ENCODE peak calls at places on chromosome 3, in nine cellular contexts. N is OCI-LY7, W is PC-3, F is HCT116, U is neural progenitor cell, K is hepatocyte, X is MM.1S, M is GM23338, T is SK-N-SH. C is an unnamed sample. For H3K4me1, the result is how much of the 10 kb centered on the place peaks cover.

GRCh38 chr3:8644748-8645390 is at the start of gene SSUH2:
- DNase-seq in N (no peak), W (no peak), F (no peak), U (no peak), K (no peak), X (no peak), M (no peak), T (no peak), C (no peak)

GRCh38 chr3:160049570-160049969 is 60.9 kb downstream of the IL12A start:
- DNase-seq in N (no peak), W (no peak), F (no peak), U (no peak), K (no peak), X (no peak), M (no peak), T (peak), C (no peak)

GRCh38 chr3:38640661-38641441 is 8.6 kb downstream of the SCN5A start:
- DNase-seq in N (no peak), W (no peak), F (no peak), U (peak), K (no peak), X (no peak), M (peak), T (no peak), C (no peak)

GRCh38 chr3:172341482-172342059 is 106.7 kb downstream of the GHSR start:
- DNase-seq in N (peak), W (peak), F (peak), U (peak), K (peak), X (peak), M (peak), T (peak), C (peak)

GRCh38 chr3:37348736-37349396 is 174.5 kb upstream of the LRRFIP2 start:
- DNase-seq in N (no peak), W (no peak), F (no peak), U (no peak), K (no peak), X (no peak), M (no peak), T (no peak), C (no peak)

GRCh38 chr3:38114875-38115644 is 21.9 kb downstream of the ACAA1 start:
- DNase-seq in N (no peak), W (no peak), F (no peak), U (no peak), K (no peak), X (no peak), M (no peak), T (no peak), C (no peak)

GRCh38 chr3:136186330-136186729 is 9.8 kb downstream of the MSL2 start:
- DNase-seq in N (peak), W (peak), F (no peak), U (no peak), K (peak), X (peak), M (peak), T (no peak), C (peak)

GRCh38 chr3:18440053-18440768 is 15.1 kb upstream of the SATB1 start:
- DNase-seq in N (peak), W (peak), F (no peak), U (no peak), K (no peak), X (no peak), M (no peak), T (no peak), C (peak)

GRCh38 chr3:117751691-117752090 is 1042.1 kb downstream of the TUSC7 start:
- DNase-seq in N (no peak), W (no peak), F (no peak), U (no peak), K (no peak), X (no peak), M (no peak), T (no peak), C (no peak)

GRCh38 chr3:197186887-197187588 is 111.4 kb downstream of the DLG1 start:
- DNase-seq in N (peak), W (peak), F (peak), U (peak), K (peak), X (peak), M (peak), T (peak), C (peak)

GRCh38 chr3:171776839-171777607 is 33.3 kb downstream of the PLD1 start:
- DNase-seq in N (no peak), W (peak), F (no peak), U (no peak), K (no peak), X (no peak), M (peak), T (no peak), C (no peak)

GRCh38 chr3:114498779-114499370 is 205.0 kb downstream of the TIGIT start:
- DNase-seq in N (no peak), W (peak), F (peak), U (peak), K (peak), X (no peak), M (no peak), T (no peak), C (peak)

GRCh38 chr3:41629072-41629471 is 332.8 kb downstream of the ULK4 start:
- DNase-seq in N (no peak), W (no peak), F (no peak), U (no peak), K (no peak), X (no peak), M (peak), T (no peak), C (no peak)

GRCh38 chr3:71010731-71011455 is 572.6 kb downstream of the FOXP1 start:
- DNase-seq in N (peak), W (no peak), F (no peak), U (no peak), K (no peak), X (peak), M (no peak), T (no peak), C (no peak)
- TF ChIP-seq EZH2phosphoT487 in N (no peak), W (no peak), F (no peak), U (no peak), K (no peak), X (no peak), M (no peak), T (no peak), C (no peak)

GRCh38 chr3:195159819-195160175 is 111.2 kb downstream of the XXYLT1 start:
- DNase-seq in N (no peak), W (peak), F (no peak), U (no peak), K (no peak), X (no peak), M (no peak), T (no peak), C (peak)
- H3K4me1 ChIP-seq in N (half or more), W (under half), F (under half), U (under half), K (under half), X (half or more), M (under half), T (half or more), C (under half)

DNA sequence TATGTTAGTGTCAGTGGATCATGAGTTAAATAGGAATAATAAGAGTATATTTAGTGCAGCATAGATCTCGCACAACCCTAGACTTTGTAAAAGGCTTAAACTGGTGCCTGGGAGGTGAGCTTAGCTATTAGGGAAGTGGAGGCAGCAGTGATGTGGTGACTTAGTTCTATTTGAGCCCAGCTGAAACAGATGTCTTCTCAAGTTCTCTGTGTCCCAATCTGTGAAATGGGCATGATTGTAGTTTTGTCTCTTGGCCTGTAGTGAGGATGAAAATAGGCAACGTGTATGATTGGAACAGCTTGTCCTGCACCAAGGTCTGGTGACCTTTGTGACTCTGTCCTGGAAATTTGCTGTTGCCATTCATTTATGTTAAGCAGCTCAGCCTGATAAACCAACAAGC is 34.7 kb downstream of the EBLN2 start:
- DNase-seq in N (no peak), W (no peak), F (no peak), U (no peak), K (no peak), X (no peak), M (no peak), T (no peak), C (no peak)
- H3K4me2 ChIP-seq in N (no peak), W (no peak), F (no peak), U (no peak), K (no peak), X (no peak), M (no peak), T (no peak), C (no peak)

GRCh38 chr3:129864519-129864918 is 29.0 kb downstream of the TMCC1 start:
- DNase-seq in N (no peak), W (peak), F (no peak), U (no peak), K (no peak), X (no peak), M (no peak), T (no peak), C (no peak)

GRCh38 chr3:129872107-129872506 is 21.4 kb downstream of the TMCC1 start:
- DNase-seq in N (peak), W (no peak), F (no peak), U (no peak), K (no peak), X (no peak), M (no peak), T (no peak), C (no peak)

GRCh38 chr3:129867506-129868124 is 25.9 kb downstream of the TMCC1 start:
- DNase-seq in N (no peak), W (no peak), F (no peak), U (no peak), K (no peak), X (no peak), M (no peak), T (no peak), C (peak)

GRCh38 chr3:129868912-129869311 is 24.6 kb downstream of the TMCC1 start:
- DNase-seq in N (no peak), W (no peak), F (no peak), U (no peak), K (no peak), X (no peak), M (peak), T (no peak), C (no peak)
- TF ChIP-seq EZH2phosphoT487 in N (no peak), W (no peak), F (no peak), U (no peak), K (no peak), X (no peak), M (no peak), T (no peak), C (no peak)

DNA sequence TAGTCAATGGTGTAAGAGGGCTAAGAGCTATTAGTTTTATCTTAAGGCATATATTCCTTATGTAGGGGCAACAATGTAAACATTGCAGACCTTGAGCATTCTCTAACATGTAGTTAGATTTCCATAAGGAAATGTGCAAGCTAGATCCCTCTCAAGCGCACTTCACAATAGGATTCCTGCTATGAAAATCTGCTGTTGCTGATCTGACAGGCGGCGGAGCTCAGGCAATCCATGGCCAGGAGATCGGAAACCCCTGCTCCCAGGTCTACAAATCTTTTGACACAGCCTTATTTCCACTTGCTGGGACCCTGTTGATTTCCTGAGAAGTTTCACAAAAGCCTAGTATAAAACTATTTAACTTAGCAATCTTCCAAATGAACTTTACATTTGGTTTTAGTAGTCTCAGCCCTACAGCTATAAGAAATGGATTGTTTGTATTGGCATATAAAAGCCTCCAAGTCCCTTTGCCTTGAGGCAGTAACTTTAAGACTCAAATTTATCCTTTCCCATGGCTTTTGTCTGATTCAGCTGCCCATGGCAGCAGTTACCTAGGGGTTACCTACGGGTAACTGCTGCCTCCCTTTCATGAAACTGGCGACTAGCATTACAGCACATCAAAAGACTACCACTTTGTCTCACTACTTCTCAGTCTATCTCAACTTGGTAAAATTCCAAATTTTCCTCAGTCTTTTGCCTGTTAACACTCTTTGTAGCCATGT is 22.7 kb downstream of the TRA2B start:
- DNase-seq in N (no peak), W (no peak), F (no peak), U (no peak), K (no peak), X (no peak), M (no peak), T (no peak), C (no peak)
- H3K4me1 ChIP-seq in N (under half), W (under half), F (under half), U (under half), K (under half), X (under half), M (under half), T (under half), C (under half)

GRCh38 chr3:124401841-124402240 is 328.4 kb upstream of the UMPS start:
- DNase-seq in N (no peak), W (no peak), F (no peak), U (peak), K (peak), X (peak), M (no peak), T (no peak), C (no peak)
- H3K4me2 ChIP-seq in N (no peak), W (no peak), F (no peak), U (no peak), K (no peak), X (peak), M (no peak), T (no peak), C (no peak)

C was measured in GM23248.